ENCODE peak calls at places on chromosomes 5 and 9, in six cellular contexts. P, B, U, Z, F and Y are unnamed samples.

GRCh38 chr5:81303563-81303962 is 2.2 kb downstream of the ZCCHC9 start:
- DNase-seq in F (no peak), U (no peak), B (peak; percentile 64), P (peak; percentile 92), Z (no peak), Y (peak; percentile 89)

GRCh38 chr5:78221964-78222451 is 72.5 kb downstream of the AP3B1 start:
- DNase-seq in B (no peak), P (peak; percentile 2), U (no peak), F (no peak), Z (no peak), Y (peak; percentile 6)

GRCh38 chr5:1111727-1112289 is at the start of gene SLC12A7:
- DNase-seq in P (peak; percentile 77), Z (peak; percentile 77), B (no peak), F (no peak), U (peak; percentile 37), Y (peak; percentile 35)

GRCh38 chr5:40775846-40776657 is 20.3 kb upstream of the TTC33 start:
- DNase-seq in U (no peak), P (no peak), Z (no peak), B (no peak), F (no peak), Y (no peak)

GRCh38 chr5:32542216-32543059 is 42.9 kb upstream of the SUB1 start:
- DNase-seq in Z (no peak), U (no peak), B (peak; percentile 58), P (peak; percentile 76), F (no peak), Y (no peak)

GRCh38 chr9:96166981-96167380 is 135.0 kb downstream of the HSD17B3 start:
- DNase-seq in U (no peak), P (no peak), Z (no peak), B (no peak), F (no peak), Y (no peak)

GRCh38 chr5:1824903-1825841 is 24.0 kb downstream of the NDUFS6 start:
- DNase-seq in U (no peak), Z (no peak), F (no peak), P (no peak), B (no peak), Y (no peak)

GRCh38 chr9:125066839-125067619 is 76.3 kb downstream of the SCAI start:
- DNase-seq in F (no peak), P (no peak), B (peak; percentile 66), U (peak; percentile 22), Z (no peak), Y (no peak)

GRCh38 chr9:70949239-70949638 is 172.2 kb downstream of the TRPM3 start:
- DNase-seq in B (no peak), Z (no peak), P (no peak), F (no peak), U (no peak), Y (no peak)

GRCh38 chr5:74200560-74200959 is 440.0 kb downstream of the ENC1 start:
- DNase-seq in Z (no peak), U (no peak), F (no peak), B (no peak), P (no peak), Y (no peak)

GRCh38 chr5:80083115-80083890 is 48.2 kb downstream of the THBS4 start:
- DNase-seq in U (peak; percentile 64), F (peak; percentile 71), B (peak; percentile 76), P (peak; percentile 76), Z (peak; percentile 87), Y (peak; percentile 52)

GRCh38 chr9:108469654-108470053 is 386.1 kb downstream of the ACTL7B start:
- DNase-seq in F (no peak), P (peak; percentile 83), Z (no peak), B (peak; percentile 94), U (peak; percentile 31), Y (peak; percentile 63)

GRCh38 chr9:114372971-114373591 is 14.7 kb downstream of the AKNA start:
- DNase-seq in B (no peak), U (no peak), Z (no peak), F (no peak), P (no peak), Y (no peak)

GRCh38 chr5:39203291-39203922 is 16.0 kb downstream of the FYB1 start:
- DNase-seq in Z (no peak), F (no peak), U (no peak), P (no peak), B (no peak), Y (no peak)

GRCh38 chr5:88675159-88675757 is 207.7 kb downstream of the MEF2C start:
- DNase-seq in B (no peak), Z (no peak), P (no peak), F (no peak), U (no peak), Y (no peak)

GRCh38 chr5:18305288-18305899 is 671.1 kb downstream of the TAF11L14 start:
- DNase-seq in U (peak; percentile 49), P (peak; percentile 75), F (no peak), Z (peak; percentile 57), B (peak; percentile 49), Y (no peak)

GRCh38 chr9:112144807-112145206 is 30.3 kb downstream of the SUSD1 start:
- DNase-seq in F (no peak), U (no peak), Z (no peak), P (no peak), B (no peak), Y (no peak)

GRCh38 chr5:103347729-103348128 is 89.2 kb downstream of the MACIR start:
- DNase-seq in F (no peak), U (no peak), B (no peak), Z (no peak), P (peak; percentile 89), Y (no peak)

GRCh38 chr9:109086221-109086620 is 33.5 kb downstream of the TMEM245 start:
- DNase-seq in B (peak; percentile 22), U (peak; percentile 65), F (no peak), Z (no peak), P (peak; percentile 40), Y (peak; percentile 54)

GRCh38 chr5:20536339-20536738 is 548.3 kb upstream of the CDH18 start:
- DNase-seq in B (no peak), P (no peak), Z (no peak), U (no peak), F (no peak), Y (no peak)

GRCh38 chr5:125835293-125836172 is 587.7 kb upstream of the GRAMD2B start:
- DNase-seq in P (peak; percentile 21), B (peak; percentile 66), U (peak; percentile 68), F (peak; percentile 36), Z (peak; percentile 67), Y (no peak)

GRCh38 chr9:16593746-16594145 is 276.7 kb downstream of the BNC2 start:
- DNase-seq in B (no peak), Z (no peak), P (no peak), F (no peak), U (no peak), Y (no peak)

GRCh38 chr5:103476776-103477175 is 85.8 kb downstream of the NUDT12 start:
- DNase-seq in B (no peak), U (no peak), P (no peak), Z (peak; percentile 19), F (no peak), Y (no peak)

GRCh38 chr9:99106044-99106375 is 1.1 kb downstream of the TGFBR1 start:
- DNase-seq in U (no peak), B (no peak), Z (no peak), F (no peak), P (peak; percentile 10), Y (no peak)

GRCh38 chr9:99105152-99106043 is 485 bp downstream of the TGFBR1 start:
- DNase-seq in U (peak; percentile 68), Z (peak; percentile 85), P (peak; percentile 50), B (peak; percentile 63), F (no peak), Y (peak; percentile 83)

GRCh38 chr9:99104459-99105151 is at the start of gene TGFBR1:
- DNase-seq in F (peak; percentile 73), B (peak; percentile 86), U (peak; percentile 92), Z (peak; percentile 99), P (peak; percentile 88), Y (peak; percentile 89)

GRCh38 chr9:99109522-99109921 is 4.6 kb downstream of the TGFBR1 start:
- DNase-seq in P (no peak), Z (no peak), U (no peak), B (peak; percentile 73), F (no peak), Y (no peak)

GRCh38 chr9:99108131-99108530 is 3.2 kb downstream of the TGFBR1 start:
- DNase-seq in B (no peak), F (no peak), Z (no peak), P (no peak), U (no peak), Y (no peak)
- H4K20me1 ChIP-seq in B (no peaks in the 10 kb centered on the region), F (no peaks in the 10 kb centered on the region), Z (peaks cover 76% of the 10 kb centered on the region), P (peaks cover 26% of the 10 kb centered on the region), U (no peaks in the 10 kb centered on the region), Y (no peaks in the 10 kb centered on the region)

DNA sequence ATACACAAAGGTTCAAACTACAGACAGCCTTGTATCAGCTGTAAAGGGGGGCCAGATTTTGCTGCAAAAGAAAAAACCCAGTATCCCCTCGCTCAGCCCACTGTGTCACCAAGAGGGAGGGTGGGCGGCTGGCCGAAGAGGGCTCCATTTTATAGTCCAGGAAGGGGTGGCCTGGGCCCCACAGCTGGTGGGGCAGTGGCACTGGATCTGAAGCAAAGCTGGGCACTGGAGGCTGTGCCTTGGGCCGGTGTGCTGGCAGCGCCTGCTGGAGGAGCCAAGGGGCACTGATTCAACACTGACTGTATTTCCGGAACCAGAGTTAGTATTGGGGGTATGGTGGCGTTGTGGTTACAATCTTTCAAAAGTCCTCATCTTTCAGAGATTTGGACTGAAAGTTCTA is 9.1 kb downstream of the BRD3 start:
- DNase-seq in B (no peak), P (peak; percentile 64), F (no peak), Z (peak; percentile 0), U (peak; percentile 25), Y (no peak)
- H3K4me1 ChIP-seq in B (peaks cover 10% of the 10 kb centered on the region), P (peaks cover 41% of the 10 kb centered on the region), F (peaks cover 4% of the 10 kb centered on the region), Z (peaks cover 36% of the 10 kb centered on the region), U (peaks cover 8% of the 10 kb centered on the region), Y (peaks cover 35% of the 10 kb centered on the region)

GRCh38 chr5:135348920-135349319 is 50.1 kb downstream of the MACROH2A1 start:
- DNase-seq in F (no peak), B (no peak), P (no peak), U (no peak), Z (no peak), Y (no peak)

GRCh38 chr5:135345945-135346731 is 52.9 kb downstream of the MACROH2A1 start:
- DNase-seq in B (no peak), F (no peak), Z (no peak), P (no peak), U (no peak), Y (no peak)

GRCh38 chr5:135349886-135350285 is 49.1 kb downstream of the MACROH2A1 start:
- DNase-seq in U (no peak), B (no peak), P (no peak), F (no peak), Z (no peak), Y (no peak)

GRCh38 chr5:135350536-135350935 is 48.5 kb downstream of the MACROH2A1 start:
- DNase-seq in B (no peak), Z (no peak), U (no peak), F (no peak), P (no peak), Y (no peak)

DNA sequence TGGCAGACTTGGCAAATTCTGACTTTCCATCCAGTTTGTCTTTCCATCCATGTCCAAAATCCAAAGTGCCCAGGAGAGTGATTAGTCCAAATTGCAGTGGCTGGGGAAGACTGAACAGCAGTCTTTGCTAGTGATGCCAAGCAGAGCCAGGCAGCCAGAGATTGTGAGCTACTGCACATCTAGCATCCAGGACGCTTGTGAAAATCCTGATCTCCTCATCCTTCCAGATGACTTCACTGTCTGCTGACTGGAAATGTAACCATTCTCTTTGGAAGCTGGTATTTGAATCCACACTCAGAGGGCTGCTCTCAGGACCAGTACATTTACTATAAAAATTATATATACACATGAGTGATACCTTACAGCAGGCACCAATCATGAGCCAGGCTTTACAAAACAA is 49.6 kb downstream of the MACROH2A1 start:
- DNase-seq in Z (no peak), B (no peak), P (no peak), F (no peak), U (no peak), Y (no peak)
- H4K20me1 ChIP-seq in Z (peaks cover 25% of the 10 kb centered on the region), B (no peaks in the 10 kb centered on the region), P (no peaks in the 10 kb centered on the region), F (no peaks in the 10 kb centered on the region), U (peaks cover 2% of the 10 kb centered on the region), Y (no peaks in the 10 kb centered on the region)

GRCh38 chr5:56681346-56681745 is 134.0 kb upstream of the MAP3K1 start:
- DNase-seq in B (no peak), U (no peak), P (no peak), F (no peak), Z (no peak), Y (no peak)
- H3K4me1 ChIP-seq in B (peaks cover 2% of the 10 kb centered on the region), U (no peaks in the 10 kb centered on the region), P (peaks cover 4% of the 10 kb centered on the region), F (peaks cover 2% of the 10 kb centered on the region), Z (no peaks in the 10 kb centered on the region), Y (peaks cover 11% of the 10 kb centered on the region)